ENCODE peak calls at places on chromosome 12, in ten cellular contexts. P is right cardiac atrium, T is AG04450, N is mammary epithelial cell, W is neuronal stem cell, F is lung, M is cardiac muscle cell, E is stomach, L is astrocyte of the spinal cord, U is GM12865. Y is an unnamed sample.
A peak's percentile ranks its signal among the peaks of the same experiment; 100 is the strongest.

GRCh38 chr12:89906824-89907223 is 198.2 kb upstream of the ATP2B1 start:
- DNase-seq in P (no peak), F (no peak), T (no peak), N (no peak), L (no peak), U (no peak), M (no peak), W (no peak), E (no peak), Y (no peak)

GRCh38 chr12:24111101-24111500 is 161.6 kb upstream of the SOX5 start:
- DNase-seq in E (no peak), L (peak; percentile 25), U (no peak), N (peak; percentile 11), T (no peak), W (no peak), M (no peak), F (no peak), P (no peak), Y (no peak)

GRCh38 chr12:50145439-50145838 is 21.7 kb downstream of the CERS5 start:
- DNase-seq in W (no peak), E (no peak), L (no peak), F (no peak), M (no peak), T (no peak), U (no peak), N (no peak), P (no peak), Y (no peak)

GRCh38 chr12:67457136-67457535 is 188.0 kb downstream of the CAND1 start:
- DNase-seq in M (no peak), E (no peak), W (no peak), F (no peak), T (no peak), U (no peak), N (no peak), L (no peak), P (no peak), Y (no peak)

GRCh38 chr12:645563-646071 is 17.6 kb downstream of the NINJ2 start:
- DNase-seq in E (peak; percentile 38), F (no peak), U (no peak), N (peak; percentile 17), P (peak; percentile 75), W (no peak), T (no peak), M (peak; percentile 78), L (peak; percentile 53), Y (no peak)

GRCh38 chr12:27013606-27014084 is 539 bp downstream of the TM7SF3 start:
- DNase-seq in F (no peak), L (peak; percentile 54), T (no peak), M (peak; percentile 45), E (no peak), P (no peak), W (no peak), N (peak; percentile 30), U (no peak), Y (no peak)

GRCh38 chr12:129049917-129050316 is 196.6 kb downstream of the GLT1D1 start:
- DNase-seq in W (peak; percentile 74), U (peak; percentile 37), E (no peak), M (no peak), N (no peak), P (no peak), L (no peak), F (no peak), T (no peak), Y (peak; percentile 11)

GRCh38 chr12:73266206-73266605 is 994.0 kb downstream of the TRHDE start:
- DNase-seq in U (no peak), W (no peak), L (no peak), T (no peak), N (no peak), P (no peak), M (no peak), E (no peak), F (no peak), Y (no peak)

GRCh38 chr12:6635375-6635855 is 344 bp downstream of the LPAR5 start:
- DNase-seq in F (no peak), L (no peak), E (no peak), W (no peak), P (no peak), M (no peak), U (peak; percentile 46), T (no peak), N (no peak), Y (no peak)

GRCh38 chr12:6639151-6639773 is 3.5 kb upstream of the LPAR5 start:
- DNase-seq in T (no peak), F (no peak), M (no peak), L (no peak), N (no peak), U (no peak), E (no peak), P (no peak), W (no peak), Y (no peak)

GRCh38 chr12:6632026-6632978 is 3.5 kb downstream of the LPAR5 start:
- DNase-seq in E (no peak), U (peak; percentile 92), F (no peak), P (no peak), M (no peak), T (no peak), L (no peak), N (no peak), W (no peak), Y (no peak)

GRCh38 chr12:6638305-6638704 is 2.5 kb upstream of the LPAR5 start:
- DNase-seq in M (no peak), N (no peak), E (no peak), L (no peak), U (no peak), P (no peak), T (no peak), W (no peak), F (no peak), Y (no peak)

DNA sequence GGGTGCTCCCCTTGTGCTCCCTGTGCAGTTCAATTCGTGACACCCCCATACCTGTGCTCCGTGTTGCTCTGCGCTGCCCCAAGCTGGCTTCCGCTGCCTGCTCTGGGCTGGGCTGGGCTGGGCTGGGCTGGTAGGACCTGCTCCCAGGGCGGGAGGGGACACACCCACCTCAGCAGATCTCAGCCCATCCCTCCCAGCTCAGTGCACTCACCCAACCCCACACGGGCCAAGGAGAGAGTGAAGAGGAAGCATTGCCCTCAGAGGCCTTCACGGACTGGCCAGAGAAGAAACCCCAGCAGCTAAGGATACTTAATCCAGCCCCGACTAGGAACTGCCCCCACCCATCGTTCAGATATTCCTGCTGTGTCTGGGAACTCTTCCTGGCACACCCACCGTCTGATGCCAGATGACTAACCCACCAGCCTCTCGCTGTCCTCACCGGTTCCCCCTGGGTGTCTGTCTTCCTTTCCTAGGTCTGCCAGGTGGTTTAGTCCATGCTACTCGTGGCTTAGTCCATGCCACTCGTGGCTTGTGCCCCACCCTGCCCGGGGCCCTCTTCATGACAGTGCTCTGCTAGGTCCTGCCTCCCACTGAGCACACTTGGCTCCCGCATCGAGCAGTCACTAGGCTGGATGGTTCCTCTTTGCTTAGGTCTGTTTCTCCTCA is at the start of gene LPAR5:
- DNase-seq in U (peak; percentile 71), W (no peak), P (peak; percentile 41), T (no peak), E (peak; percentile 78), L (peak; percentile 46), N (peak; percentile 69), M (no peak), F (no peak), Y (no peak)
- H3K4me3 ChIP-seq in U (peak within 1 kb of the TSS; percentile 48), W (no peak within 1 kb of the TSS), P (no peak within 1 kb of the TSS), T (no peak within 1 kb of the TSS), E (peak within 1 kb of the TSS; percentile 25), L (no peak within 1 kb of the TSS), N (no peak within 1 kb of the TSS), M (no peak within 1 kb of the TSS), F (no peak within 1 kb of the TSS), Y (no peak within 1 kb of the TSS)

GRCh38 chr12:6292606-6293005 is 17.9 kb upstream of the PLEKHG6 start:
- DNase-seq in L (no peak), U (no peak), M (peak; percentile 76), T (no peak), N (peak; percentile 51), F (no peak), P (no peak), W (no peak), E (no peak), Y (no peak)

GRCh38 chr12:6297170-6297569 is 13.3 kb upstream of the PLEKHG6 start:
- DNase-seq in L (no peak), F (no peak), E (no peak), T (no peak), U (no peak), P (no peak), M (no peak), N (no peak), W (no peak), Y (no peak)

GRCh38 chr12:6294156-6294532 is 16.3 kb upstream of the PLEKHG6 start:
- DNase-seq in P (no peak), U (no peak), N (no peak), F (no peak), T (no peak), L (no peak), M (no peak), W (no peak), E (no peak), Y (no peak)

GRCh38 chr12:6295187-6295811 is 15.2 kb upstream of the PLEKHG6 start:
- DNase-seq in M (peak; percentile 87), P (peak; percentile 51), F (no peak), U (no peak), T (peak; percentile 32), N (peak; percentile 93), L (peak; percentile 88), W (no peak), E (peak; percentile 48), Y (peak; percentile 89)

DNA sequence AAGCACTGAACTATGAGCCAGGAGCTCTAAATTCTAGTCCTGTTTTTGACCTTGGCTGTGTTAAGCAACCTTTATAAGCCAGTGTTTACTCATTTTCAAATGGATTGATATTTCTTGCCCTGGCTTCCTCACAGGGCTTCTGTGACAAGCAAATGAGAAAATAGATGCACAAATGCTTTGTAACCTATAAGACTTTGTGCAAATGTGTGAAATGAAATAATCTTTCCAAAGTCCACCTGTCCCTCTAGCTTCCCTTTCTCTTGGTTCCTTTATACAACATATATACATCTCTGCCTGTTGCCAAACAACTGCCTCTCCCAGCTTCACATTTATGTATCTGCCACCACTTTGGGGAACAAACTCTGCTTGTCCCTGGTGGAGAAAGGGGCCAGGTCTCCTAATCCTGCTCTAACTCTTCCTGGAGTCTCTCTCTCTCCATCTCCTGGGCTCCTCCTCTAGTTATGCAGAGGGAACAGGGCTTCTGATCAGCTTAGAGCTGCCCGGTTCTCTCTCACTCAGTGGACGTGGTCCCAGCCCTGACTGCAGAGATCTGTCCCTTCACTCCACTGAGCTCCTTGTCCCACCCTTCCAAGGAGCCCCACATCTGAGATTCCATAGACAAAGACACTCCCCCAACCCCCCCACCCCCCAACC is 15.8 kb upstream of the PLEKHG6 start:
- DNase-seq in E (no peak), P (no peak), L (no peak), T (no peak), M (no peak), N (no peak), W (no peak), F (no peak), U (no peak), Y (no peak)
- H3K4me3 ChIP-seq in E (no peak overlapping the region), P (no peak overlapping the region), L (no peak overlapping the region), T (no peak overlapping the region), M (no peak overlapping the region), N (no peak overlapping the region), W (no peak overlapping the region), F (no peak overlapping the region), U (no peak overlapping the region), Y (no peak overlapping the region)

DNA sequence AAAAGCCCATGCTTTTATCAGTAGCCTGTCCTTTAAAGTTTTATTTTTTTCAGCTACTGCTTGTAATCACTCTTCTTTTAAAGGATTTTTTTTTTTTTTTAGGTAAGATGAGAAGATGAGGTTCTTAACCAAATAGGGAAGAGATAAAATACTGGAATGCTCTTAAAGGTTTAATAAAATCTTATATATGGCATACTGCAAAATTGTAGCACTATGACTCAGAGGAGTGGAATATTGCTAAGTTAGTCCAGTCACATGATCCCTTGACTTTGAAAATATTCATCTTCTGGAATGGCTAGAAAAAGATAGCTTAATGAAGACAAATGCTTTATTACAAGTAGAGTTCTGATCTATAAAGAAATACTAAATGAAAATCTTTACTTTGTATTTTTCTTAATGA is 116.6 kb downstream of the NAV3 start:
- DNase-seq in N (peak; percentile 21), W (no peak), E (no peak), P (no peak), T (no peak), M (peak; percentile 67), L (peak; percentile 76), U (no peak), F (no peak), Y (no peak)
- H3K4me3 ChIP-seq in N (no peak overlapping the region), W (no peak overlapping the region), E (no peak overlapping the region), P (no peak overlapping the region), T (peak overlapping the region; percentile 28), M (no peak overlapping the region), L (no peak overlapping the region), U (no peak overlapping the region), F (no peak overlapping the region), Y (no peak overlapping the region)

GRCh38 chr12:41907550-41907949 is 237.1 kb downstream of the GXYLT1 start:
- DNase-seq in U (no peak), E (no peak), F (no peak), T (no peak), L (no peak), P (no peak), W (no peak), N (no peak), M (no peak), Y (no peak)
- H3K4me3 ChIP-seq in U (no peak overlapping the region), E (no peak overlapping the region), F (no peak overlapping the region), T (no peak overlapping the region), L (no peak overlapping the region), P (no peak overlapping the region), W (no peak overlapping the region), N (no peak overlapping the region), M (no peak overlapping the region), Y (no peak overlapping the region)